ENCODE peak calls at places on chromosomes 12 and 14, in seven cellular contexts. One of them, this sample, is unnamed. For H3K36me3, the result is how much of the 10 kb centered on the place peaks cover.

GRCh38 chr12:114662512-114663177 is 21.3 kb downstream of the TBX3 start:
- DNase-seq in upper lobe of left lung: peak
- DNase-seq in tibial nerve: peak
- DNase-seq in kidney: peak
- DNase-seq in ascending aorta: no peak
- DNase-seq in left ventricle myocardium inferior: peak
- DNase-seq in endodermal cell: peak
- DNase-seq in this sample: peak

GRCh38 chr14:60089201-60089600 is 2.5 kb upstream of the PCNX4 start:
- DNase-seq in left ventricle myocardium inferior: no peak
- DNase-seq in endodermal cell: no peak
- DNase-seq in upper lobe of left lung: no peak
- DNase-seq in kidney: no peak
- DNase-seq in ascending aorta: no peak
- DNase-seq in tibial nerve: no peak
- DNase-seq in this sample: no peak

GRCh38 chr14:83463500-83464098 is 1929.9 kb upstream of the SEL1L start:
- DNase-seq in endodermal cell: peak
- DNase-seq in tibial nerve: no peak
- DNase-seq in upper lobe of left lung: peak
- DNase-seq in left ventricle myocardium inferior: no peak
- DNase-seq in ascending aorta: no peak
- DNase-seq in kidney: no peak
- DNase-seq in this sample: no peak

GRCh38 chr12:4984344-4984743 is 59.3 kb upstream of the KCNA5 start:
- DNase-seq in endodermal cell: no peak
- DNase-seq in upper lobe of left lung: no peak
- DNase-seq in tibial nerve: no peak
- DNase-seq in kidney: no peak
- DNase-seq in ascending aorta: no peak
- DNase-seq in left ventricle myocardium inferior: no peak
- DNase-seq in this sample: no peak

GRCh38 chr12:89878327-89878726 is 169.7 kb upstream of the ATP2B1 start:
- DNase-seq in left ventricle myocardium inferior: no peak
- DNase-seq in endodermal cell: no peak
- DNase-seq in kidney: no peak
- DNase-seq in ascending aorta: no peak
- DNase-seq in tibial nerve: no peak
- DNase-seq in upper lobe of left lung: no peak
- DNase-seq in this sample: no peak

GRCh38 chr12:47767197-47767724 is 5.8 kb upstream of the SLC48A1 start:
- DNase-seq in endodermal cell: peak
- DNase-seq in ascending aorta: no peak
- DNase-seq in kidney: peak
- DNase-seq in tibial nerve: no peak
- DNase-seq in left ventricle myocardium inferior: no peak
- DNase-seq in upper lobe of left lung: peak
- DNase-seq in this sample: peak

GRCh38 chr14:104131968-104132732 is 6.2 kb upstream of the KIF26A start:
- DNase-seq in ascending aorta: no peak
- DNase-seq in upper lobe of left lung: no peak
- DNase-seq in endodermal cell: peak
- DNase-seq in tibial nerve: no peak
- DNase-seq in left ventricle myocardium inferior: no peak
- DNase-seq in kidney: peak
- DNase-seq in this sample: peak

GRCh38 chr12:111635524-111635923 is 36.4 kb upstream of the ATXN2 start:
- DNase-seq in ascending aorta: no peak
- DNase-seq in tibial nerve: no peak
- DNase-seq in left ventricle myocardium inferior: no peak
- DNase-seq in kidney: peak
- DNase-seq in endodermal cell: peak
- DNase-seq in upper lobe of left lung: no peak
- DNase-seq in this sample: no peak

GRCh38 chr12:74412607-74413230 is 124.9 kb upstream of the ATXN7L3B start:
- DNase-seq in endodermal cell: no peak
- DNase-seq in tibial nerve: no peak
- DNase-seq in ascending aorta: no peak
- DNase-seq in kidney: no peak
- DNase-seq in upper lobe of left lung: no peak
- DNase-seq in left ventricle myocardium inferior: no peak
- DNase-seq in this sample: no peak

GRCh38 chr14:102356280-102356679 is 6.4 kb downstream of the CINP start:
- DNase-seq in upper lobe of left lung: no peak
- DNase-seq in tibial nerve: no peak
- DNase-seq in endodermal cell: no peak
- DNase-seq in left ventricle myocardium inferior: no peak
- DNase-seq in ascending aorta: no peak
- DNase-seq in kidney: no peak
- DNase-seq in this sample: no peak
- H3K36me3 ChIP-seq in upper lobe of left lung: half or more
- H3K36me3 ChIP-seq in tibial nerve: half or more
- H3K36me3 ChIP-seq in endodermal cell: under half
- H3K36me3 ChIP-seq in left ventricle myocardium inferior: half or more
- H3K36me3 ChIP-seq in ascending aorta: half or more
- H3K36me3 ChIP-seq in kidney: under half
- H3K36me3 ChIP-seq in this sample: half or more

DNA sequence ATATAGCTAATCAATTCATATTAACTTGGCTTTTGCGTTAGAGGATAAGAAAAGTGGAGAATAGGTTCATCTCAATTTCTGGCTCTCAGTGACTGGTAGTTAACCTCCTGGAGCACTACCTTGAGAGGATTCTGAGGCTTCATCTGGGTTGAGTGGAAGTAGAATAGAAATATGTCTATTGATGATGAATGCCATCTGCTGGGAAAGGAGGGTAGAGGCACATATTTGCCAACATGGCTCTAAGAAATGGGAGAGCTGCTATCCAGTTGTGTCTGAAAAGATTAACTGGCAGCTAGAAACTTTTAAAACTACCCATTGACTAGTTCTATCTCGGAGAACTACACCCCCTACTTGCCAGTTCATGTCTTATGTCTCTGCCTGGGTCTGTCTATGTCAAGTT is 530.1 kb downstream of the NRXN3 start:
- DNase-seq in upper lobe of left lung: no peak
- DNase-seq in left ventricle myocardium inferior: no peak
- DNase-seq in ascending aorta: no peak
- DNase-seq in endodermal cell: no peak
- DNase-seq in kidney: no peak
- DNase-seq in tibial nerve: no peak
- DNase-seq in this sample: no peak
- TF ChIP-seq CTCF in upper lobe of left lung: no peak
- TF ChIP-seq CTCF in left ventricle myocardium inferior: no peak
- TF ChIP-seq CTCF in ascending aorta: no peak
- TF ChIP-seq CTCF in endodermal cell: peak
- TF ChIP-seq CTCF in kidney: no peak
- TF ChIP-seq CTCF in tibial nerve: no peak
- TF ChIP-seq CTCF in this sample: no peak

DNA sequence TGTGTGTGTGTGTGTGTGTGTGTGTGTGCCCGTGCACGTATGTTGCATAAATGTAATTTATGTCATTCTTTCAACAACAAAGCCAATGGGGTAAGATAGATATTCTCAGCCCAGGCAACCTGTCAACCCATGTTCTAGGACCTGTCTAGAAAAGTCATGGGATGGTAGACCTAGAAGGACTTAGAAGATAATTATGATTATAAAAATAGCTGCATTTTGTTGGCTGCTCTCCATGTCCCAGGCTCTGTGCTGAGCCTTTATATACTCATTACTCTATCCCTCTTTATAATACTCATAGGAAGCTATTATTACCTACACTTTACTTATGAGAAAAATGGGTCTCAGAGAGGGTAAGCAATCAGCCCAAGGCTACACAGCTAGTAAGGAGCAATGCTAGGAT is 101.5 kb downstream of the NT5DC3 start:
- DNase-seq in ascending aorta: no peak
- DNase-seq in tibial nerve: no peak
- DNase-seq in endodermal cell: no peak
- DNase-seq in kidney: no peak
- DNase-seq in upper lobe of left lung: no peak
- DNase-seq in left ventricle myocardium inferior: no peak
- DNase-seq in this sample: no peak
- H3K36me3 ChIP-seq in ascending aorta: under half
- H3K36me3 ChIP-seq in tibial nerve: under half
- H3K36me3 ChIP-seq in endodermal cell: under half
- H3K36me3 ChIP-seq in kidney: under half
- H3K36me3 ChIP-seq in upper lobe of left lung: under half
- H3K36me3 ChIP-seq in left ventricle myocardium inferior: under half
- H3K36me3 ChIP-seq in this sample: under half

GRCh38 chr14:61564623-61565091 is 130.7 kb upstream of the HIF1A start:
- DNase-seq in kidney: no peak
- DNase-seq in endodermal cell: no peak
- DNase-seq in tibial nerve: no peak
- DNase-seq in left ventricle myocardium inferior: no peak
- DNase-seq in upper lobe of left lung: peak
- DNase-seq in ascending aorta: no peak
- DNase-seq in this sample: no peak
- TF ChIP-seq CTCF in kidney: no peak
- TF ChIP-seq CTCF in endodermal cell: no peak
- TF ChIP-seq CTCF in tibial nerve: no peak
- TF ChIP-seq CTCF in left ventricle myocardium inferior: no peak
- TF ChIP-seq CTCF in upper lobe of left lung: no peak
- TF ChIP-seq CTCF in ascending aorta: no peak
- TF ChIP-seq CTCF in this sample: no peak

This sample was measured in psoas muscle.